ENCODE peak calls at places on chromosome 7, in five cellular contexts. F, G, O, I and X are unnamed samples.

GRCh38 chr7:57370066-57370738 is 79.8 kb upstream of the ZNF716 start:
- DNase-seq in F (no peak), G (no peak), O (no peak), I (no peak), X (no peak)

GRCh38 chr7:2670720-2671391 is 17.1 kb upstream of the AMZ1 start:
- DNase-seq in F (peak; percentile 90), G (peak; percentile 73), O (peak; percentile 60), I (no peak), X (peak; percentile 59)

GRCh38 chr7:134823400-134823799 is 44.0 kb downstream of the CALD1 start:
- DNase-seq in F (no peak), G (no peak), O (no peak), I (no peak), X (no peak)

GRCh38 chr7:103773726-103774125 is 215.7 kb downstream of the RELN start:
- DNase-seq in F (no peak), G (no peak), O (no peak), I (no peak), X (no peak)

GRCh38 chr7:130494480-130494879 is 2.6 kb downstream of the MEST start:
- DNase-seq in F (no peak), G (no peak), O (no peak), I (no peak), X (no peak)

GRCh38 chr7:38398725-38399321 is 125.4 kb upstream of the TARP start:
- DNase-seq in F (peak; percentile 78), G (peak; percentile 72), O (peak; percentile 10), I (peak; percentile 9), X (peak; percentile 37)

GRCh38 chr7:24980695-24981543 is 941 bp upstream of the OSBPL3 start:
- DNase-seq in F (peak; percentile 57), G (no peak), O (peak; percentile 64), I (no peak), X (peak; percentile 22)

GRCh38 chr7:77416621-77417371 is 647 bp upstream of the GSAP start:
- DNase-seq in F (no peak), G (no peak), O (no peak), I (no peak), X (no peak)

GRCh38 chr7:16235743-16236142 is 185.6 kb downstream of the CRPPA start:
- DNase-seq in F (no peak), G (no peak), O (no peak), I (no peak), X (no peak)

GRCh38 chr7:88357794-88358533 is 51.3 kb upstream of the STEAP4 start:
- DNase-seq in F (no peak), G (peak; percentile 24), O (no peak), I (no peak), X (no peak)

GRCh38 chr7:10537764-10538163 is 435.9 kb upstream of the PHF14 start:
- DNase-seq in F (no peak), G (peak; percentile 20), O (no peak), I (no peak), X (no peak)

GRCh38 chr7:132394283-132395003 is 181.8 kb downstream of the PLXNA4 start:
- DNase-seq in F (no peak), G (no peak), O (no peak), I (no peak), X (no peak)

GRCh38 chr7:143345428-143345900 is 17.0 kb downstream of the FAM131B start:
- DNase-seq in F (peak; percentile 89), G (no peak), O (no peak), I (no peak), X (no peak)

GRCh38 chr7:151838861-151839381 is 38.0 kb downstream of the PRKAG2 start:
- DNase-seq in F (peak; percentile 78), G (peak; percentile 59), O (no peak), I (peak; percentile 57), X (no peak)

GRCh38 chr7:135709508-135709907 is 18.5 kb downstream of the SLC13A4 start:
- DNase-seq in F (no peak), G (no peak), O (no peak), I (no peak), X (no peak)

GRCh38 chr7:66204822-66205735 is at the start of gene TPST1:
- DNase-seq in F (peak; percentile 93), G (peak; percentile 98), O (peak; percentile 93), I (peak; percentile 38), X (peak; percentile 87)

GRCh38 chr7:116863168-116863670 is 832 bp downstream of the CAPZA2 start:
- DNase-seq in F (no peak), G (no peak), O (peak; percentile 62), I (no peak), X (peak; percentile 23)

GRCh38 chr7:135995751-135996150 is 18.6 kb upstream of the MTPN start:
- DNase-seq in F (no peak), G (no peak), O (no peak), I (no peak), X (no peak)

GRCh38 chr7:98687331-98687863 is 70.3 kb downstream of the NPTX2 start:
- DNase-seq in F (no peak), G (peak; percentile 24), O (no peak), I (no peak), X (no peak)

GRCh38 chr7:91772100-91772794 is 108.3 kb downstream of the MTERF1 start:
- DNase-seq in F (no peak), G (peak; percentile 18), O (no peak), I (no peak), X (no peak)

GRCh38 chr7:51220226-51220625 is 96.4 kb downstream of the COBL start:
- DNase-seq in F (no peak), G (peak; percentile 1), O (no peak), I (no peak), X (no peak)

GRCh38 chr7:89021741-89022140 is 226.2 kb upstream of the TEX47 start:
- DNase-seq in F (no peak), G (no peak), O (no peak), I (no peak), X (no peak)

GRCh38 chr7:148975896-148976295 is 52.4 kb downstream of the PDIA4 start:
- DNase-seq in F (no peak), G (no peak), O (no peak), I (no peak), X (no peak)

GRCh38 chr7:104207348-104207730 is 474 bp downstream of the ORC5 start:
- DNase-seq in F (no peak), G (peak; percentile 9), O (no peak), I (no peak), X (no peak)

GRCh38 chr7:134831862-134832261 is 52.4 kb downstream of the CALD1 start:
- DNase-seq in F (no peak), G (no peak), O (no peak), I (no peak), X (no peak)

GRCh38 chr7:142803901-142804300 is 33.1 kb downstream of the PRSS2 start:
- DNase-seq in F (no peak), G (no peak), O (no peak), I (no peak), X (no peak)

GRCh38 chr7:157412491-157413180 is 75.8 kb downstream of the DNAJB6 start:
- DNase-seq in F (peak; percentile 66), G (no peak), O (no peak), I (no peak), X (no peak)

GRCh38 chr7:125661006-125661405 is 731.4 kb upstream of the POT1 start:
- DNase-seq in F (no peak), G (no peak), O (no peak), I (no peak), X (no peak)

GRCh38 chr7:66352071-66352470 is 146.9 kb downstream of the TPST1 start:
- DNase-seq in F (no peak), G (peak; percentile 23), O (peak; percentile 4), I (no peak), X (no peak)

GRCh38 chr7:108014747-108015682 is 12.1 kb upstream of the LAMB1 start:
- DNase-seq in F (no peak), G (no peak), O (no peak), I (no peak), X (no peak)